ENCODE peak calls at places on chromosomes 7 and 10, in eight cellular contexts. I is midbrain; J is stimulated activated CD4-positive, alpha-beta T cell treated with anti-CD3 and anti-CD28 coated beads, TNF-alpha, amount 100 ng/mL, for 24 hours; X is ACHN; T is hippocampal formation; U is heart right ventricle; B is RPMI8226; H is DMS79 treated with DMSO at 0.1 percent for 48 hours. Z is an unnamed sample.

GRCh38 chr10:82883588-82883987 is 1008.6 kb downstream of the NRG3 start:
- DNase-seq in I (no peak), J (no peak), X (no peak), T (no peak), U (no peak), B (no peak), H (no peak), Z (no peak)

GRCh38 chr7:102028206-102028826 is 210.9 kb downstream of the CUX1 start:
- DNase-seq in I (no peak), J (peak), X (no peak), T (no peak), U (no peak), B (no peak), H (no peak), Z (no peak)

GRCh38 chr10:126376956-126377355 is 11.3 kb downstream of the ADAM12 start:
- DNase-seq in I (no peak), J (no peak), X (peak), T (no peak), U (no peak), B (no peak), H (no peak), Z (peak)

GRCh38 chr7:142168746-142169145 is 57.2 kb downstream of the MGAM2 start:
- DNase-seq in I (no peak), J (no peak), X (peak), T (no peak), U (no peak), B (peak), H (no peak), Z (peak)

GRCh38 chr10:106038246-106038645 is 1126.3 kb downstream of the SORCS1 start:
- DNase-seq in I (no peak), J (no peak), X (no peak), T (no peak), U (no peak), B (no peak), H (no peak), Z (no peak)

GRCh38 chr7:41107938-41108448 is 594.9 kb downstream of the INHBA start:
- DNase-seq in I (no peak), J (no peak), X (peak), T (no peak), U (no peak), B (no peak), H (no peak), Z (no peak)

GRCh38 chr7:131226116-131226562 is 101.5 kb upstream of the MKLN1 start:
- DNase-seq in I (peak), J (no peak), X (peak), T (no peak), U (no peak), B (peak), H (peak), Z (no peak)

GRCh38 chr7:82472966-82473365 is 29.4 kb upstream of the CACNA2D1 start:
- DNase-seq in I (no peak), J (no peak), X (no peak), T (no peak), U (no peak), B (no peak), H (no peak), Z (no peak)

GRCh38 chr10:50874723-50875122 is 10.7 kb downstream of the A1CF start:
- DNase-seq in I (no peak), J (no peak), X (no peak), T (no peak), U (no peak), B (no peak), H (no peak), Z (no peak)